ENCODE peak calls at places on chromosomes 2 and 18, in nine cellular contexts. I is left ventricle myocardium inferior, A is kidney epithelial cell, P is breast epithelium, X is thoracic aorta, R is pancreas, F is uterus, Y is kidney, C is lower leg skin. Q is an unnamed sample.

GRCh38 chr2:13818002-13818401 is 814.5 kb upstream of the LRATD1 start:
- DNase-seq in I (no peak), A (no peak), P (no peak), X (no peak), R (no peak), F (no peak), Y (no peak), C (no peak), Q (no peak)

GRCh38 chr2:1886405-1886992 is 142.2 kb upstream of the PXDN start:
- DNase-seq in I (peak), A (peak), P (peak), X (no peak), R (peak), F (peak), Y (no peak), C (peak), Q (no peak)

GRCh38 chr2:241762933-241763369 is 13.7 kb upstream of the GAL3ST2 start:
- DNase-seq in I (peak), A (no peak), P (no peak), X (no peak), R (no peak), F (no peak), Y (no peak), C (peak), Q (no peak)

GRCh38 chr2:100139114-100139513 is 3.3 kb downstream of the AFF3 start:
- DNase-seq in I (no peak), A (no peak), P (no peak), X (no peak), R (no peak), F (no peak), Y (no peak), C (no peak), Q (no peak)

GRCh38 chr2:231918501-231919330 is 7.5 kb downstream of the NPPC start:
- DNase-seq in I (peak), A (no peak), P (peak), X (no peak), R (peak), F (no peak), Y (peak), C (no peak), Q (no peak)

GRCh38 chr2:33616873-33617272 is 17.8 kb upstream of the FAM98A start:
- DNase-seq in I (no peak), A (no peak), P (no peak), X (no peak), R (no peak), F (no peak), Y (no peak), C (no peak), Q (no peak)

GRCh38 chr2:38658613-38659012 is 7.3 kb upstream of the GALM start:
- DNase-seq in I (no peak), A (no peak), P (no peak), X (no peak), R (no peak), F (no peak), Y (no peak), C (no peak), Q (no peak)

GRCh38 chr2:71452565-71452964 is 796 bp upstream of the DYSF start:
- DNase-seq in I (peak), A (peak), P (no peak), X (no peak), R (no peak), F (no peak), Y (no peak), C (no peak), Q (no peak)

GRCh38 chr18:69172046-69172445 is 228.6 kb upstream of the DOK6 start:
- DNase-seq in I (no peak), A (no peak), P (no peak), X (no peak), R (no peak), F (no peak), Y (no peak), C (no peak), Q (no peak)

GRCh38 chr2:61620244-61621159 is 82.3 kb upstream of the XPO1 start:
- DNase-seq in I (no peak), A (peak), P (no peak), X (no peak), R (no peak), F (no peak), Y (no peak), C (peak), Q (peak)

DNA sequence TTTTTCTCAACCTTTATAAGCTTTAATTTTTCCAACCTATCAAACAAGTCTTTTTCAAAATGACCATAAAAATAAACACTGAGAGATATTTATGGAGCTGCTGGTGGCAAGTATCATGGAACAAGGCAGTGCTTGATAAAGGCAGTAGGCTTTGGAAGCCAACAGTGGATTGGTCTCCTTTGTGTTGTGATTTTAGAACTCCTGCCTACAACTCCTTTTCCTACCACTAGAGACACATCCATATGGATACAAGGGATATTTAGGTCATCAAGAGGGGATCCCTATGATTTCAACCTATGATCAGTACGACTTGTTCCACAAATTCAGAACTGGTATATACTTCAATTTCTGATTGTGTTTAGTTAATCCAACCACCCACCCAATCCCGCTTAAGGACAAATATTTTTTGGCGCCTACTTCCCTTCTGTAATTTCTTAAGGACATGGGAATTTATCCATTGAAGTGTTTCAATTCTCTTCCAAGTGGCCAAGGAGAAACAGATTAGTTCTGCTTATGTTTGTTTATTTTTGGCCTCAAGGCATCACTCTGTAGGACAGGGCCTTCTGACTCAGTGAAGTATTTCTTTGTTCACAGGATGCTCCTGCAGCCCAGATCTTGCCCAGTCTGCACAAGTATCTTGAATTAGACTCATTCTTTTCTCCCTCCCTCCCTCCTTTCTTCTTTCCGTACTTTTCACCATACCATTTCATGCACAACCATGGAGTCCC is 2119.6 kb upstream of the PIK3C3 start:
- DNase-seq in I (no peak), A (no peak), P (no peak), X (no peak), R (no peak), F (no peak), Y (no peak), C (no peak), Q (no peak)
- H3K4me3 ChIP-seq in I (no peak), A (no peak), P (no peak), X (no peak), R (no peak), F (no peak), Y (no peak), C (no peak), Q (no peak)

GRCh38 chr18:35240664-35241522 is at the start of gene ZNF397:
- DNase-seq in I (peak), A (peak), P (peak), X (peak), R (peak), F (peak), Y (peak), C (peak), Q (peak)
- TF ChIP-seq CTCF in I (no peak), A (no peak), P (no peak), X (no peak), R (no peak), F (peak), Y (no peak), C (no peak), Q (no peak)

DNA sequence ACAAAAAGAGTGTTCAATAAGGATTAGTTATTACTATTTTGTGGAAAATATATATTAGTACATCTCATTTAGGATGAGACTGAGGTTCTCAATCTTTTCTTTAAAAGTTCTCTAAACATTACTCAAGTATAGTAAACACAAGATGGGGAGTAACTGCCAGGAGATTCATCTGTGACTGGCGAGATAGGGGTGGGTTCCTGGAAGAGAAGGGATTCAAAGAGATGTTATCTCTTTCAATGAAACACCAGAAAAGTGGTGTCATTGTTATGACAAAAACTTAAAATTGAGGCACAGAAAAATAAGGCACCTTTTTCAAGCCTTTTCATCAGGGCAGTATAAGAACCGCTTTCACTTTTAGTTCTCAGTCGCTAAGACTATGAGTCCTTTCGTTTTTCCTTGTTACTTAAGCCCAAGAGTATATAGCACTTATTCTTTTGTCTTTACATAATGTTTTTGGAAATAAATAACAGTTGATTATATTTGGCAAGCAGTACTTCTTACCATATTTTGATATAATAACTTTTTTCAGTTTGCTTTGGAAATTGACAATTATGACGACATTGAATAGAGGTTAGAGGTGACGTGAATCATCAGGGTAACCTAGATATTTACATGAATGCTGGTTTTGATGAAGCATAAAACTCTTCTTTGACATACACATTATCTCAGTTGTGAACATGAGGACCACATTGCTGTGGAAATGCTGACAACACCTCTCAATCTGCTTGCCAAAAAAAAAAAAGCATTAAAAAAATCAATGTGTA is 393.9 kb upstream of the TCF4 start:
- DNase-seq in I (no peak), A (no peak), P (no peak), X (no peak), R (no peak), F (no peak), Y (no peak), C (no peak), Q (no peak)
- H3K4me3 ChIP-seq in I (peak), A (no peak), P (no peak), X (no peak), R (no peak), F (no peak), Y (no peak), C (no peak), Q (no peak)

DNA sequence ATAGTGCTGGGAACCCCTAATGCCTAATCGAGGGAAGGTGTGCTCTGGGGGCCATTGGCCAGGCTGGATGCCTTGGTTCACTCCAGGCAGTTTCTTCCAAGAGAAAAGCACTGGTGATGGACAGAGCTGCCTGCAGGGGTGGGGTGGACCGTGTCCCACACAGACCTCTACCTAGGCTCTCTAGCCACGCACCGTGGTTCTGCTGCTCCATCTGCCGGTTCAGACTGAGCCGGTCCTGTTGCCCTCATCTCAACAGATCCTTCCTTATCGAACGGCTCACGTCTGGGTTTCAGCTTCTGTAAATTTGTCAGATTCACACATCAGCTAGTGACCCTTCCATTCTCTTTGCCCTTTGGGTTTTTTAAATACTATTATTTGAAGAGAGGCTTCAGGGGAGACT is 46.4 kb downstream of the RALB start:
- DNase-seq in I (no peak), A (no peak), P (no peak), X (no peak), R (no peak), F (no peak), Y (peak), C (no peak), Q (no peak)
- TF ChIP-seq CTCF in I (no peak), A (no peak), P (no peak), X (no peak), R (no peak), F (no peak), Y (no peak), C (no peak), Q (no peak)

DNA sequence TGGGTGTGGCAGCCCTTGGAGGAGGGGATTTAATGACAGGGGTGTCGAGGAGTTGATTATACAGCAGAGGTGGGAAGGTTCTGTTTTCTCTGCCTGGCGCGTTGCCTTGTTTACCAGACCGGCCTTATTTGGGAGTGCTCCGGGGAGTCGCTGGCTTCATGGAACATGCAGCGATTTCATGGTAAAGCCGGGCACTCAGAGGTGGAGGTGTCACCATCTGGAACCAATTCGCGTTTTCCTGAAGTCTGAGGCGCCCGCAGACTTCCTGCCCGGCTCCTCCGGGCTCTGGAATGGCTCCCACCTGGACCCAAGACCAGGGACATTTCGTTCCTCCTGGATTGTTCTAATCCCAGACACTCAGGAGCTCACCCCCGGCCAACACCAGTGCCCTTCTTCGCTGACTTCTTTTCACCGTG is 209.1 kb downstream of the KLHL29 start:
- DNase-seq in I (no peak), A (no peak), P (peak), X (no peak), R (peak), F (no peak), Y (peak), C (no peak), Q (no peak)
- H3K4me3 ChIP-seq in I (no peak), A (no peak), P (peak), X (no peak), R (no peak), F (no peak), Y (no peak), C (no peak), Q (no peak)

GRCh38 chr18:7367336-7367735 is 136.4 kb downstream of the LRRC30 start:
- DNase-seq in I (no peak), A (no peak), P (no peak), X (no peak), R (no peak), F (no peak), Y (no peak), C (peak), Q (no peak)
- TF ChIP-seq CTCF in I (peak), A (no peak), P (no peak), X (no peak), R (no peak), F (no peak), Y (no peak), C (no peak), Q (no peak)

DNA sequence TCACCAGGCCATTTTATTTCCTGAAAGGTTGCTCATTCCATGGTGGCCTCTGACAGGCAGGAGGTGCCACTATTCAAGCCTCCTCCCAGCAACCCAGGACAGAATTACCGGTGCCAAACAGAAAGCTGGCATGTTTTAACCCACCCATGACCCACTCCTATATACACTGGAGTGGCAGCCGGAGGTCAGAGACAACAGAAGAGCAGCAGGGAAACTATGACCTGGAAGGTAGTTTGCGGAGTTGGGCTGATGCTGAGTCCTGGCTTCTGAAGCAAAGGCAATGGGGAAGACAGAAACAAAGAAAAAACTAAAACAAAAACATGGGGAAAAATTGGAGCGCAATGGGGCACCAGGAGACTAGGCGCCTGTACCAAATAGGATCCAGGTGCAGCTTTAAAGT is 2.2 kb downstream of the RFTN2 start:
- DNase-seq in I (no peak), A (no peak), P (no peak), X (no peak), R (no peak), F (no peak), Y (no peak), C (no peak), Q (no peak)
- H3K4me3 ChIP-seq in I (peak), A (no peak), P (peak), X (peak), R (no peak), F (no peak), Y (no peak), C (no peak), Q (no peak)

GRCh38 chr2:111668741-111669140 is 215.3 kb downstream of the ANAPC1 start:
- DNase-seq in I (no peak), A (no peak), P (no peak), X (no peak), R (no peak), F (no peak), Y (no peak), C (peak), Q (no peak)

GRCh38 chr2:111667001-111667400 is 217.0 kb downstream of the ANAPC1 start:
- DNase-seq in I (no peak), A (no peak), P (no peak), X (no peak), R (no peak), F (no peak), Y (no peak), C (no peak), Q (no peak)

GRCh38 chr2:111666160-111666559 is 217.8 kb downstream of the ANAPC1 start:
- DNase-seq in I (no peak), A (no peak), P (no peak), X (no peak), R (no peak), F (no peak), Y (no peak), C (peak), Q (no peak)

GRCh38 chr2:111668274-111668616 is 215.7 kb downstream of the ANAPC1 start:
- DNase-seq in I (no peak), A (no peak), P (no peak), X (no peak), R (no peak), F (no peak), Y (no peak), C (peak), Q (no peak)

GRCh38 chr2:111667542-111668273 is 216.3 kb downstream of the ANAPC1 start:
- DNase-seq in I (no peak), A (no peak), P (no peak), X (no peak), R (no peak), F (peak), Y (no peak), C (peak), Q (peak)
- TF ChIP-seq CTCF in I (peak), A (peak), P (no peak), X (peak), R (no peak), F (peak), Y (peak), C (no peak), Q (peak)

GRCh38 chr2:202870431-202871160 is 970 bp downstream of the ICA1L start:
- DNase-seq in I (peak), A (peak), P (peak), X (no peak), R (peak), F (peak), Y (peak), C (peak), Q (no peak)
- H3K4me3 ChIP-seq in I (peak), A (peak), P (peak), X (peak), R (peak), F (peak), Y (peak), C (peak), Q (peak)

DNA sequence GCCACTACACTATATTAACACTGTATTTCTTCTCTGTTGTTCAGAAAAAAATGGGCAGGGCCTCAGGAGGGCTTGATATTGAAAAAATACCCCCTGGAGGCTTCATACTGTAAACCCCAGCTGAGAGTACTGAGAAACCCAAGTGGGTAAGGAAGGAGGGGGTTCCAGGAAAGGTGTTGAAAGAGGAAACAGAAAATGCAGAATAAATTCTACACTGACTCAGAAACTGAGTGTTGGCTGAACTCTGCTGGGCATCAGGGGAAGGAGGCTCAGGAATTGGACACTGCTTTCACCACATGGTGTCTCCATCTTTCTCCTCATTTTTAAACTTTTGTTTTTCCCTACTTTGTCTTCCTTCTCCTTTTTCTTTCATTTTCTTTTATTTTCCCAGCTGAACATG is 253.7 kb downstream of the DYM start:
- DNase-seq in I (no peak), A (no peak), P (no peak), X (no peak), R (no peak), F (no peak), Y (no peak), C (no peak), Q (no peak)
- TF ChIP-seq CTCF in I (no peak), A (peak), P (no peak), X (no peak), R (no peak), F (no peak), Y (no peak), C (no peak), Q (peak)

Q was measured in AG09309.